ENCODE peak calls at places on chromosome 1, in ten cellular contexts. D, O, W, U, Y, P, Z, J, C and X are unnamed samples.

GRCh38 chr1:81584398-81584797 is 216.3 kb upstream of the ADGRL2 start:
- DNase-seq in D (no peak), O (no peak), W (peak), U (no peak), Y (no peak), P (no peak), Z (no peak), J (no peak), C (no peak), X (no peak)

GRCh38 chr1:230735447-230735846 is 11.7 kb upstream of the CAPN9 start:
- DNase-seq in D (no peak), O (peak), W (no peak), U (no peak), Y (no peak), P (no peak), Z (no peak), J (no peak), C (no peak), X (peak)

GRCh38 chr1:226784081-226785049 is 45.3 kb upstream of the ITPKB start:
- DNase-seq in D (no peak), O (peak), W (no peak), U (no peak), Y (no peak), P (no peak), Z (no peak), J (no peak), C (no peak), X (no peak)

GRCh38 chr1:242449211-242449610 is 75.3 kb downstream of the PLD5 start:
- DNase-seq in D (no peak), O (no peak), W (no peak), U (no peak), Y (no peak), P (no peak), Z (no peak), J (no peak), C (no peak), X (no peak)

GRCh38 chr1:184866991-184867788 is 107.1 kb downstream of the NIBAN1 start:
- DNase-seq in D (no peak), O (peak), W (peak), U (no peak), Y (no peak), P (no peak), Z (no peak), J (no peak), C (no peak), X (no peak)

GRCh38 chr1:17403081-17403480 is 31.1 kb downstream of the PADI6 start:
- DNase-seq in D (no peak), O (no peak), W (no peak), U (no peak), Y (no peak), P (no peak), Z (no peak), J (no peak), C (peak), X (no peak)

GRCh38 chr1:172909606-172910326 is 141.0 kb downstream of the TNFSF18 start:
- DNase-seq in D (no peak), O (no peak), W (peak), U (no peak), Y (no peak), P (no peak), Z (no peak), J (no peak), C (no peak), X (no peak)

GRCh38 chr1:153752561-153753195 is 22.5 kb upstream of the SLC27A3 start:
- DNase-seq in D (no peak), O (peak), W (peak), U (no peak), Y (peak), P (no peak), Z (no peak), J (no peak), C (no peak), X (no peak)

GRCh38 chr1:178275553-178275952 is 181.6 kb downstream of the RASAL2 start:
- DNase-seq in D (no peak), O (no peak), W (peak), U (no peak), Y (no peak), P (no peak), Z (no peak), J (no peak), C (no peak), X (no peak)

GRCh38 chr1:85581138-85581801 is 709 bp downstream of the CCN1 start:
- DNase-seq in D (peak), O (peak), W (peak), U (peak), Y (peak), P (peak), Z (no peak), J (peak), C (peak), X (peak)

DNA sequence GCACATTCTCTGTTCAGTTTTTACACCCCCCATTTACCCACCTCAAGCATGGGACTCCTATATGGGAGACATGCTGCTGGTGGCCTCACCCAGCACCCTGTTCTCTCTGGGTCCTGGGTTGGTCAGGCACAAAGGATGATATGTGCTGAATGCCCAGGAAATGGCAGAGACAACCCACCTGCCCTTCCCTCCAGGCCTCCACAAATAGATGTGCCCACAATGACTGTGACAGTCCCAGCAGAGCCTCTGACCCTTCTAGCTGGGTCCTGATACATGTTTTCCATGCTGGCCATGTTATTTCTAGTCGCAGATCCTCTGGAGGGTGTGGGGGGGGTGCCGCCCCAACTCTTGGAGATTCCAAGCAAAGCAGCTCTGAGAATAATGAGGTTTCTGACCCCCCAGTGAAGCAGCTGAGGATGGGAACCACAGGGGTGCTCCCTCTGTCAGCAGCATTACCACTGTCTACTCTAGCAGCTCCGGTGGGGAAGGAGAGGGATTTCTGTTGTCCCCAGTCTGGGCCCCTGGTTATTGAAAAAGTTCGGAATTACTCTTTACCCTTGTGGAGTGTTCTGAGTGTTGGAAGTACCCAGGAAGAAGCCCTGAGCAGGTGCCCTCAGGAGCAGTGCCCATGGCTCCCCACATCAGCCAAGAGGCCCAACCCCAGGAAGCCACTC is 1.2 kb upstream of the CCDC28B start:
- DNase-seq in D (no peak), O (no peak), W (no peak), U (no peak), Y (no peak), P (no peak), Z (no peak), J (no peak), C (no peak), X (no peak)
- TF ChIP-seq POLR2A in D (no peak), O (no peak), W (no peak), U (peak), Y (no peak), P (no peak), Z (no peak), J (no peak), C (no peak), X (no peak)

GRCh38 chr1:155192346-155193274 is 15.1 kb downstream of the THBS3 start:
- DNase-seq in D (no peak), O (peak), W (no peak), U (peak), Y (no peak), P (no peak), Z (no peak), J (no peak), C (peak), X (peak)
- TF ChIP-seq POLR2A in D (no peak), O (no peak), W (no peak), U (no peak), Y (no peak), P (no peak), Z (no peak), J (no peak), C (peak), X (no peak)

DNA sequence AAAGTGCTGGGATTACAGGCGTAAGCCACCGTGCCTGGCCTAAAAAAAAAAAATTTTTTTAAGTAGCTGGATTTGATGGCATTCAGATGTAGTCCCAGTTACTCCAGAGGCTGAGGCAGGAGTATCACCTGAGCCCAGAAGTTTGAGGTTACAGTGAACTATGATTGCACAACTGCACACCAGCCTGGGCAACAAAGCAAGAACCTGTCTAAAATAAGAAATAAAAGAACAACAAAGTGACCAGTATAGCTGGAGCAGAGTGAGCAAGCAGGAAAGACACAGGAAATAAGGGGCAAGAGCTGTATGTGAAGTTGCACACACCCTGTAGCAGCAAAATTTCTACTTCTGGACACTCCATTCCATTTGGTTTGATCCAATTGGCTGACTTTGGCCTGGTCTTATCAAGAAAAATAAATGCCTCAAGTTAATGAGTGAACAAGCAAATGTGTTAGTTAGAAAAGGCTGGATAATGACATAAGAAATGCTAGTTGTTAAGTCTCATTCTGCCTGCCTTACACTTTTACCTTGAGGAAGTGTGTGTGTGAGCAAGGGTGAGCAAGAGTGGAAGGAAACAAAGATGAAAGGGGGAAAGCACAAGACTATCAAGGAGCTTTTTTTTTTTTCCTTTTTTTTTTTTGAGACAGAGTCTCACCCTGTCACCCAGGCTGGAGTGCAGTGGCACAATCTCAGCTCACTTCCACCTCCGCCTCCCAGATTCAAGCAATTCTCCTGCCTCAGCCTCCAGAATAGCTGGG is 7.9 kb downstream of the ATP5IF1 start:
- DNase-seq in D (no peak), O (no peak), W (no peak), U (no peak), Y (no peak), P (no peak), Z (no peak), J (no peak), C (no peak), X (no peak)
- TF ChIP-seq POLR2A in D (no peak), O (no peak), W (no peak), U (peak), Y (no peak), P (no peak), Z (no peak), J (no peak), C (no peak), X (no peak)

GRCh38 chr1:245549981-245550701 is 395.4 kb downstream of the KIF26B start:
- DNase-seq in D (no peak), O (no peak), W (no peak), U (no peak), Y (no peak), P (no peak), Z (no peak), J (no peak), C (no peak), X (no peak)
- TF ChIP-seq POLR2A in D (no peak), O (no peak), W (no peak), U (no peak), Y (no peak), P (no peak), Z (no peak), J (no peak), C (no peak), X (no peak)

GRCh38 chr1:1349256-1350012 is at the start of gene DVL1:
- DNase-seq in D (peak), O (peak), W (peak), U (peak), Y (peak), P (peak), Z (no peak), J (no peak), C (peak), X (peak)
- TF ChIP-seq POLR2A in D (no peak), O (peak), W (no peak), U (peak), Y (no peak), P (peak), Z (no peak), J (peak), C (peak), X (no peak)